ENCODE peak calls at places on chromosomes 16 and 17, in seven cellular contexts. S is mesendoderm, B is neural progenitor cell, W is fibroblast of lung, K is IMR-90, Q is endodermal cell, L is endothelial cell of umbilical vein. A is an unnamed sample.
A peak's percentile ranks its signal among the peaks of the same experiment; 100 is the strongest.

GRCh38 chr17:68347380-68347779 is 56.1 kb downstream of the ARSG start:
- DNase-seq in Q (no peak), W (no peak), B (no peak), L (peak; percentile 7), S (no peak), K (no peak), A (no peak)

GRCh38 chr17:43548689-43549379 is 2.7 kb upstream of the ETV4 start:
- DNase-seq in B (no peak), Q (peak; percentile 44), W (no peak), S (no peak), L (no peak), K (no peak), A (no peak)

GRCh38 chr17:68459030-68459376 is 1.7 kb upstream of the WIPI1 start:
- DNase-seq in Q (no peak), L (no peak), S (no peak), W (no peak), K (no peak), B (no peak), A (no peak)

GRCh38 chr16:64654137-64654652 is 467.7 kb downstream of the CDH11 start:
- DNase-seq in L (no peak), S (no peak), W (peak; percentile 51), Q (no peak), K (peak; percentile 64), B (no peak), A (peak; percentile 78)

GRCh38 chr17:28253663-28254062 is 65.3 kb upstream of the TMEM97 start:
- DNase-seq in Q (no peak), S (no peak), K (no peak), W (no peak), L (no peak), B (no peak), A (no peak)

GRCh38 chr16:78535098-78535497 is 435.6 kb downstream of the WWOX start:
- DNase-seq in W (no peak), Q (no peak), S (no peak), B (no peak), L (no peak), K (no peak), A (no peak)

GRCh38 chr16:5965321-5965720 is 867.7 kb upstream of the EEF2KMT start:
- DNase-seq in K (no peak), W (no peak), S (no peak), Q (no peak), L (no peak), B (no peak), A (no peak)

GRCh38 chr16:81616321-81617020 is 162.6 kb upstream of the PLCG2 start:
- DNase-seq in S (peak; percentile 70), L (peak; percentile 53), B (peak; percentile 35), K (peak; percentile 63), Q (peak; percentile 89), W (peak; percentile 59), A (peak; percentile 93)

GRCh38 chr17:80768936-80769335 is 222.7 kb upstream of the CHMP6 start:
- DNase-seq in S (no peak), W (no peak), Q (no peak), L (no peak), K (no peak), B (no peak), A (no peak)

GRCh38 chr17:38703742-38704644 is 1.1 kb upstream of the MLLT6 start:
- DNase-seq in L (peak; percentile 21), S (peak; percentile 99), Q (peak; percentile 100), B (peak; percentile 84), W (no peak), K (no peak), A (peak; percentile 45)

GRCh38 chr16:66127459-66128362 is 238.8 kb upstream of the CDH5 start:
- DNase-seq in B (peak; percentile 51), L (peak; percentile 28), S (no peak), W (no peak), Q (peak; percentile 79), K (no peak), A (no peak)

GRCh38 chr17:44502598-44503079 is 567 bp downstream of the GPATCH8 start:
- DNase-seq in K (peak; percentile 24), B (peak; percentile 16), L (peak; percentile 55), S (peak; percentile 45), Q (no peak), W (peak; percentile 23), A (peak; percentile 37)

GRCh38 chr17:42508426-42509164 is 27.4 kb upstream of the NAGLU start:
- DNase-seq in Q (peak; percentile 68), S (no peak), W (no peak), L (peak; percentile 55), K (no peak), B (no peak), A (no peak)

GRCh38 chr17:47204722-47205418 is 4.3 kb upstream of the MYL4 start:
- DNase-seq in Q (no peak), K (peak; percentile 47), S (peak; percentile 10), B (no peak), L (no peak), W (peak; percentile 43), A (peak; percentile 72)

GRCh38 chr16:69712277-69712676 is 14.1 kb downstream of the NQO1 start:
- DNase-seq in B (no peak), S (no peak), K (no peak), Q (no peak), W (no peak), L (no peak), A (no peak)

GRCh38 chr16:23182675-23183485 is at the start of gene SCNN1G:
- DNase-seq in L (no peak), W (no peak), K (no peak), Q (peak; percentile 62), B (peak; percentile 55), S (peak; percentile 21), A (no peak)

GRCh38 chr16:69858196-69859104 is 92.7 kb upstream of the CLEC18A start:
- DNase-seq in L (no peak), S (no peak), Q (no peak), B (no peak), K (no peak), W (no peak), A (no peak)

GRCh38 chr16:24580665-24581064 is 41.3 kb downstream of the RBBP6 start:
- DNase-seq in L (peak; percentile 55), Q (no peak), W (peak; percentile 76), S (no peak), B (no peak), K (peak; percentile 62), A (peak; percentile 51)

GRCh38 chr17:32985357-32985756 is 6.3 kb upstream of the SPACA3 start:
- DNase-seq in K (no peak), B (no peak), Q (no peak), L (no peak), S (no peak), W (no peak), A (no peak)

GRCh38 chr17:38728290-38728831 is 1.8 kb upstream of the CISD3 start:
- DNase-seq in S (no peak), L (no peak), Q (no peak), K (no peak), W (no peak), B (no peak), A (no peak)

GRCh38 chr17:12422632-12423031 is 243.1 kb upstream of the MYOCD start:
- DNase-seq in W (no peak), Q (no peak), K (no peak), B (no peak), L (no peak), S (no peak), A (no peak)

GRCh38 chr16:4021070-4021779 is 95.0 kb downstream of the ADCY9 start:
- DNase-seq in B (no peak), K (no peak), Q (no peak), S (no peak), L (no peak), W (no peak), A (no peak)

GRCh38 chr17:38730526-38731379 is 612 bp downstream of the CISD3 start:
- DNase-seq in Q (peak; percentile 88), S (peak; percentile 78), W (peak; percentile 62), K (peak; percentile 42), B (peak; percentile 51), L (peak; percentile 53), A (peak; percentile 62)

GRCh38 chr17:50371526-50371925 is 1.5 kb downstream of the MRPL27 start:
- DNase-seq in B (no peak), K (no peak), W (no peak), Q (no peak), S (no peak), L (no peak), A (no peak)

GRCh38 chr17:45338023-45338781 is 21.4 kb upstream of the MAP3K14 start:
- DNase-seq in L (peak; percentile 87), B (no peak), Q (no peak), K (no peak), W (no peak), S (no peak), A (no peak)

GRCh38 chr17:79801156-79802038 is 4.5 kb upstream of the CBX8 start:
- DNase-seq in L (no peak), W (no peak), B (peak; percentile 63), K (no peak), Q (peak; percentile 55), S (no peak), A (no peak)

GRCh38 chr16:2499890-2500633 is 13.7 kb upstream of the ATP6V0C start:
- DNase-seq in S (no peak), L (no peak), Q (no peak), W (no peak), B (no peak), K (no peak), A (no peak)

GRCh38 chr16:24156777-24157176 is 99.4 kb upstream of the CACNG3 start:
- DNase-seq in S (no peak), W (no peak), K (no peak), Q (no peak), B (no peak), L (peak; percentile 19), A (no peak)

GRCh38 chr16:73279451-73279850 is 231.5 kb upstream of the ZFHX3 start:
- DNase-seq in W (no peak), L (no peak), K (no peak), Q (no peak), B (no peak), S (no peak), A (no peak)

DNA sequence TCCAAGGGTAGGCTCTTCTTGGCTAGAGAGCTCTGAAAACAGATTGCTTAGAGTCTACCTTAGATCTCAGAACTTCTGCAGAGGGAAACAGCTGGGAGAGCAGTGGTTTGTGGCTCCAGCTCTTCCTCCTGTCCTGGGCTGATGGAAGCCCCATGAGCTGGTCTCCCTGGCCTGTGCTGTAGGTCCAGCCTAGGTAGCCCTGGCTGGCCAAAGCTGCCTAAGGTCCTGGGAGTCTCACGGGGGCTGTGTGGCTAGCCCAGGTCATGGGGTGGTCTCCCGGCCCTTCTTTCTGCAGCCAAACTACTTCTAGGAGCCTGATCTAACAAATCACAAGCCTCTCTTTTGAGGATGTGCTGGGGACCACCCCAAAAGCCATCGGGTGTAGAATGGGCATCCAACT is 75.7 kb downstream of the MPRIP start:
- DNase-seq in Q (no peak), W (no peak), B (no peak), L (no peak), S (no peak), K (no peak), A (no peak)
- H3K4me1 ChIP-seq in Q (peaks cover 4% of the 10 kb centered on the region), W (peaks cover 18% of the 10 kb centered on the region), B (peaks cover 7% of the 10 kb centered on the region), L (no peaks in the 10 kb centered on the region), S (no peaks in the 10 kb centered on the region), K (peaks cover 31% of the 10 kb centered on the region), A (peaks cover 22% of the 10 kb centered on the region)

GRCh38 chr16:61324044-61324443 is 712.2 kb downstream of the CDH8 start:
- DNase-seq in S (peak; percentile 4), K (no peak), L (no peak), Q (no peak), W (no peak), B (peak; percentile 61), A (no peak)
- H3K9ac ChIP-seq in S (no peak overlapping the region), K (no peak overlapping the region), L (no peak overlapping the region), Q (no peak overlapping the region), W (no peak overlapping the region), B (no peak overlapping the region), A (no peak overlapping the region)

GRCh38 chr16:47008174-47008573 is 34.7 kb upstream of the DNAJA2 start:
- DNase-seq in B (no peak), S (no peak), K (peak; percentile 25), W (no peak), Q (no peak), L (no peak), A (no peak)
- H3K4me1 ChIP-seq in B (no peaks in the 10 kb centered on the region), S (no peaks in the 10 kb centered on the region), K (peaks cover 2% of the 10 kb centered on the region), W (no peaks in the 10 kb centered on the region), Q (no peaks in the 10 kb centered on the region), L (peaks cover 7% of the 10 kb centered on the region), A (no peaks in the 10 kb centered on the region)

GRCh38 chr16:20878682-20879147 is 21.4 kb downstream of the DCUN1D3 start:
- DNase-seq in K (no peak), Q (no peak), B (no peak), S (no peak), W (no peak), L (no peak), A (no peak)
- H3K9ac ChIP-seq in K (no peak overlapping the region), Q (no peak overlapping the region), B (no peak overlapping the region), S (no peak overlapping the region), W (no peak overlapping the region), L (peak overlapping the region; percentile 56), A (peak overlapping the region; percentile 67)